ENCODE peak calls at places on chromosome 18, in ten cellular contexts. T is AG08396; I is mesothelial cell of epicardium; C is anterior cingulate cortex; Q is AG08395; M is astrocyte of the cerebellum; J is CD14-positive monocyte; D is hippocampal formation; E is stimulated activated CD4-positive, alpha-beta T cell treated with anti-CD3 and anti-CD28 coated beads, Interleukin-2, amount 100 ng/mL, for 48 hours; S is LNCaP clone FGC. U is an unnamed sample.

GRCh38 chr18:13611616-13612110 is 114.7 kb downstream of the FAM210A start:
- DNase-seq in T (peak), E (no peak), C (peak), J (no peak), S (no peak), Q (peak), M (no peak), I (no peak), D (peak), U (no peak)

GRCh38 chr18:4107049-4107459 is 348.1 kb downstream of the DLGAP1 start:
- DNase-seq in J (no peak), S (no peak), C (no peak), D (peak), E (no peak), M (no peak), I (no peak), Q (no peak), T (no peak), U (no peak)

GRCh38 chr18:35514752-35515459 is 17.1 kb upstream of the INO80C start:
- DNase-seq in C (no peak), T (no peak), I (no peak), M (no peak), J (no peak), Q (no peak), E (no peak), D (no peak), S (no peak), U (no peak)

GRCh38 chr18:35592298-35592697 is 10.8 kb downstream of the GALNT1 start:
- DNase-seq in S (no peak), E (no peak), C (no peak), I (no peak), J (peak), Q (no peak), M (no peak), T (no peak), D (no peak), U (no peak)

GRCh38 chr18:80171190-80171872 is 62.3 kb downstream of the ADNP2 start:
- DNase-seq in Q (peak), I (no peak), C (no peak), D (peak), T (peak), E (peak), M (no peak), J (no peak), S (no peak), U (no peak)

GRCh38 chr18:12960395-12960794 is 12.6 kb downstream of the SEH1L start:
- DNase-seq in M (no peak), C (no peak), Q (no peak), E (no peak), D (no peak), S (no peak), J (no peak), T (no peak), I (no peak), U (no peak)

GRCh38 chr18:27824841-27825720 is 351.8 kb downstream of the CDH2 start:
- DNase-seq in E (no peak), M (no peak), D (no peak), J (no peak), Q (no peak), T (no peak), I (no peak), S (no peak), C (no peak), U (no peak)

GRCh38 chr18:23958036-23958435 is 56.5 kb upstream of the TTC39C start:
- DNase-seq in Q (no peak), M (peak), E (no peak), I (no peak), T (peak), J (no peak), D (peak), C (peak), S (peak), U (no peak)

GRCh38 chr18:6629635-6630140 is 99.8 kb upstream of the ARHGAP28 start:
- DNase-seq in Q (peak), C (no peak), I (no peak), D (no peak), S (no peak), M (peak), J (no peak), E (no peak), T (no peak), U (no peak)

GRCh38 chr18:58221060-58221725 is 177.2 kb downstream of the NEDD4L start:
- DNase-seq in I (no peak), J (no peak), Q (no peak), S (no peak), D (no peak), T (no peak), E (no peak), C (no peak), M (peak), U (peak)

GRCh38 chr18:456361-456821 is 44.1 kb downstream of the COLEC12 start:
- DNase-seq in T (no peak), S (no peak), J (no peak), C (no peak), D (no peak), Q (peak), E (no peak), I (no peak), M (no peak), U (no peak)

GRCh38 chr18:59696311-59697235 is 650 bp downstream of the CCBE1 start:
- DNase-seq in C (no peak), M (no peak), T (no peak), I (no peak), Q (peak), D (no peak), J (no peak), S (no peak), E (no peak), U (no peak)

GRCh38 chr18:78735131-78736014 is 244.2 kb upstream of the SALL3 start:
- DNase-seq in C (no peak), I (no peak), S (no peak), M (no peak), E (no peak), Q (no peak), T (no peak), D (no peak), J (no peak), U (no peak)

GRCh38 chr18:21342372-21342771 is 100.3 kb downstream of the GREB1L start:
- DNase-seq in J (no peak), I (no peak), C (no peak), M (no peak), Q (no peak), T (no peak), S (no peak), D (no peak), E (no peak), U (no peak)

GRCh38 chr18:48308027-48308635 is 101.1 kb downstream of the ZBTB7C start:
- DNase-seq in Q (no peak), I (no peak), J (no peak), D (no peak), E (no peak), T (no peak), M (no peak), C (no peak), S (peak), U (no peak)

GRCh38 chr18:13147146-13147545 is 71.4 kb upstream of the LDLRAD4 start:
- DNase-seq in M (no peak), S (no peak), C (no peak), T (no peak), D (no peak), I (no peak), E (no peak), J (no peak), Q (no peak), U (no peak)

GRCh38 chr18:902179-902718 is 2.4 kb upstream of the ADCYAP1 start:
- DNase-seq in J (no peak), E (no peak), M (peak), I (no peak), S (no peak), D (no peak), T (peak), Q (no peak), C (no peak), U (no peak)

GRCh38 chr18:78238404-78239089 is 741.1 kb upstream of the SALL3 start:
- DNase-seq in D (no peak), E (no peak), T (no peak), S (no peak), Q (no peak), C (no peak), J (no peak), M (no peak), I (no peak), U (no peak)

GRCh38 chr18:10838594-10838993 is 310.8 kb downstream of the PIEZO2 start:
- DNase-seq in T (no peak), M (no peak), S (no peak), E (no peak), I (no peak), J (no peak), Q (no peak), C (no peak), D (no peak), U (no peak)

GRCh38 chr18:41809652-41810051 is 145.4 kb upstream of the PIK3C3 start:
- DNase-seq in E (no peak), I (no peak), M (no peak), S (no peak), T (no peak), C (no peak), D (no peak), Q (no peak), J (no peak), U (no peak)

GRCh38 chr18:14221689-14222088 is 89.5 kb upstream of the ZNF519 start:
- DNase-seq in J (no peak), C (no peak), D (no peak), M (no peak), I (no peak), E (no peak), T (peak), S (no peak), Q (no peak), U (no peak)

U was measured in retinal pigment epithelial cell.